ENCODE peak calls at places on chromosomes 7 and 10, in seven cellular contexts. S, G, M, O, K, J and T are unnamed samples.

GRCh38 chr10:60352105-60352504 is 37.6 kb downstream of the ANK3 start:
- DNase-seq in S (no peak), G (no peak), M (no peak), O (no peak), K (no peak), J (no peak), T (no peak)

GRCh38 chr7:73618538-73618937 is 5.8 kb downstream of the MLXIPL start:
- DNase-seq in S (no peak), G (no peak), M (no peak), O (no peak), K (no peak), J (no peak), T (no peak)

GRCh38 chr7:47371733-47372368 is 210.1 kb downstream of the TNS3 start:
- DNase-seq in S (peak), G (peak), M (peak), O (peak), K (peak), J (peak), T (no peak)

GRCh38 chr7:73817121-73817520 is 13.7 kb upstream of the CLDN4 start:
- DNase-seq in S (no peak), G (no peak), M (no peak), O (no peak), K (no peak), J (no peak), T (no peak)

GRCh38 chr10:2899246-2899645 is 168.1 kb upstream of the PFKP start:
- DNase-seq in S (no peak), G (no peak), M (no peak), O (no peak), K (no peak), J (no peak), T (no peak)

GRCh38 chr10:19730071-19730470 is 86.2 kb upstream of the PLXDC2 start:
- DNase-seq in S (no peak), G (no peak), M (peak), O (no peak), K (no peak), J (no peak), T (peak)

GRCh38 chr7:156017916-156018700 is 205.8 kb upstream of the SHH start:
- DNase-seq in S (peak), G (no peak), M (no peak), O (no peak), K (no peak), J (no peak), T (no peak)

GRCh38 chr7:10100572-10100971 is 873.1 kb upstream of the PHF14 start:
- DNase-seq in S (no peak), G (no peak), M (no peak), O (no peak), K (no peak), J (no peak), T (no peak)

GRCh38 chr7:133633055-133633454 is 380.2 kb downstream of the EXOC4 start:
- DNase-seq in S (no peak), G (no peak), M (peak), O (no peak), K (no peak), J (peak), T (peak)

GRCh38 chr7:152158801-152159587 is 133.5 kb downstream of the GALNT11 start:
- DNase-seq in S (no peak), G (no peak), M (no peak), O (no peak), K (no peak), J (no peak), T (no peak)
- H3K4me3 ChIP-seq in S (no peak), G (no peak), M (no peak), O (no peak), K (no peak), J (no peak), T (no peak)

DNA sequence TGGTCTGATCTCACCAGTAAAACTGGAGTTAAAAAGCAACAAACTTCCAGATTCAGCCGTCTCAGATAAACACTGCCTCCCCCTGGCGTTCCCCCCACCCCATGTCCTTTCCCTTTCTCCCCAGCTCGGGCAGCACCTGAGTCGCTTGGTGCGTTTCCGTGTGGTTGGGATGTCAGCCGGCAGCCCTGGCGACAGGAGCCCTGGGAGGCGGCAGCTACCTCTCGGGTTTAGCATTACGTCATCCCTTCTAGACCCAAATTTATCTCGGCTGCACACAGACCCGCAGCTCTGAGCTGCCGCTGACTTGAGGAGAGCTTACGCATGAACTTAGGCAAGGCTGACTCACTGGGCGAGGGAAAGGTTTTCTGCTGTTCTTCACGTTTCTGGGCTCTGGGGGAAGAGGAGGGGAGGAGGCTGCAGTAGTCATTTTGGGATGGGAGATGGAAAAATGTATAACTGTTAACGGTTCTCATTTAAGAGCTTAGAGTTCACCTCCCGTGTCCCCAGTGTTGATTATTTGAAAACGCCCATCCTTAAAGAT is 14.4 kb downstream of the MXI1 start:
- DNase-seq in S (peak), G (peak), M (peak), O (peak), K (peak), J (peak), T (peak)
- TF ChIP-seq CTCF in S (no peak), G (no peak), M (no peak), O (no peak), K (no peak), J (no peak), T (peak)

GRCh38 chr7:54888736-54889082 is 129.7 kb upstream of the SEC61G start:
- DNase-seq in S (no peak), G (no peak), M (no peak), O (no peak), K (no peak), J (no peak), T (no peak)

GRCh38 chr7:54882694-54883093 is 123.7 kb upstream of the SEC61G start:
- DNase-seq in S (no peak), G (no peak), M (no peak), O (no peak), K (no peak), J (no peak), T (no peak)

GRCh38 chr7:54885285-54885684 is 126.3 kb upstream of the SEC61G start:
- DNase-seq in S (no peak), G (no peak), M (no peak), O (no peak), K (no peak), J (no peak), T (no peak)

DNA sequence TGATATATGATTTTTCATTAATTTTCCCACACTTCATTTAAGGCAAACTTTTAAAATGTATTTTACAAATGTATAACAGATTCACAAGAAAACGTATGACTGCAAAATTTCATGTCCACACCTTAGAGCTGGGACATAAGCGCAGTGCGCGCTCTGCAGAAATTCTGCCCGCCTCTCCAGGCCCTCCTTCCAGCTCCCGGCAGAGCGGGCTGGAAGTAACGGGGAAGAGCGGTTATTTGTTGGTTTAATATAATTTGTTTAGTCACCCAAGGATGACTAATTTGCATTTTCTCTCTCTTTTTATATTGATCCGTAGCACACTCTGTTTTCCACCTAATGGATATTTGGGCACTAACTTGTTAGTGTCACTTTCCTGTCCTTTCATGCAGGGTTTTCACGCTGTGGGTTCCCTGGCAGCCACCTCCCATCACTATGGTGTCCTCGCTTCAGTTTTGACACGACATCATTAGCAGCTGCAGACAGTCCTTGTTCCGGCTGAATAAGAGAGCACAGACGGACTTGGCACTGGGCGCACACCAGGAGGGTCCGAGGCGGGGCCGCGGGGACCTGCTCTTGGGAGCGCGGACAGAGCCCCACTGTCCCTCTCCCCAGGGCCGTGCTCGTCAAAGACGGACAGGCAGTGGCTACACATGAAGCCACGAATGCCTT is 129.2 kb upstream of the SEC61G start:
- DNase-seq in S (no peak), G (no peak), M (no peak), O (no peak), K (peak), J (no peak), T (no peak)
- H3K4me3 ChIP-seq in S (peak), G (no peak), M (peak), O (no peak), K (peak), J (peak), T (peak)

DNA sequence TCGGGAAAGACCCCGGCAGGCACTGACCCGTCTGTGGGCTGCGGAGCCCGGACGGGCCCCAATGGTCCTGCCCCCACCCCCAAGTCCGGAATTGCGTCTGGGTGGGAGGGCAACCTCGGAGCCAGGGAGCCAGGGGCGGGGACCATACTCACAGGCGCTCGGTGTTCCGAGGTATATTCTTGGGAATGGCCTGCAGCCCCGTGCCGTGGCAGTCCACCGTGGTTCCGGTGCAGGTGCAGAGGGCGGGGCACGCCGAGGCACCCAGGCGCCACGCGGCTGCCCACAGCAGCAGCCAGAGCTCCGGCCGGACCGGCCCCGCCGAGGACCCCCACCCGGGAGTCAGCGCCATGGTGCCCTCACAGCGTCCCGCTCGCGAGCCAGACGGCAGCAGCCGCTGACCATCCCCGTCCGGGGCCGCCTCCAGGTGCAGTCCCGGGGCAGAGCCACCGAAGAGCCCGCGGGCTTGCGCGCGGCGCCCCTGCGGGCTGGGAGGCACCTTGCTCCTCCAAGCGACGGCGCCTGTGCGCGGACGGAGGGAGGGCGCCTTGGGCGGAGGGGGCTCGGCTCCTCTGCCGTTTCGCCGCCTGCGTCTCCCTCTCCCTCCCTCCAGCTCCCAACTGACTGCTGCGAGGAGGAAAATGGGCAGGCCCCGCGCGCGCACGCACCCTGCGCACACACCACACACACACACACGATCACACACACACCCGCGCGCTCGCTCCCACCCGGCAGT is at the start of gene SLIT1:
- DNase-seq in S (no peak), G (no peak), M (no peak), O (no peak), K (no peak), J (no peak), T (no peak)
- TF ChIP-seq CTCF in S (no peak), G (no peak), M (no peak), O (no peak), K (no peak), J (no peak), T (no peak)